ENCODE peak calls at places on chromosomes 5 and 9, in five cellular contexts. I is posterior cingulate gyrus, R is pons, F is HEK293T, E is epithelial cell of prostate. O is an unnamed sample.

GRCh38 chr9:134509306-134509705 is 132.3 kb upstream of the COL5A1 start:
- DNase-seq in I (no peak), R (no peak), F (no peak), E (no peak), O (no peak)

GRCh38 chr9:109968332-109968657 is 188.3 kb downstream of the PALM2AKAP2 start:
- DNase-seq in I (no peak), R (peak), F (no peak), E (no peak), O (no peak)

GRCh38 chr9:132591751-132592314 is 9.4 kb downstream of the BARHL1 start:
- DNase-seq in I (no peak), R (no peak), F (no peak), E (no peak), O (no peak)

GRCh38 chr5:72248352-72249032 is 71.5 kb downstream of the MRPS27 start:
- DNase-seq in I (no peak), R (peak), F (peak), E (no peak), O (peak)

GRCh38 chr9:125494555-125494920 is 212.5 kb downstream of the MAPKAP1 start:
- DNase-seq in I (no peak), R (no peak), F (no peak), E (no peak), O (no peak)

GRCh38 chr9:120265791-120266190 is 314.2 kb downstream of the CDK5RAP2 start:
- DNase-seq in I (no peak), R (no peak), F (no peak), E (no peak), O (peak)

GRCh38 chr9:137411670-137412380 is 11.1 kb downstream of the EXD3 start:
- DNase-seq in I (no peak), R (no peak), F (no peak), E (peak), O (no peak)

GRCh38 chr5:150578781-150579461 is 61.5 kb upstream of the SYNPO start:
- DNase-seq in I (no peak), R (no peak), F (no peak), E (no peak), O (no peak)

GRCh38 chr9:96116275-96117051 is 185.5 kb downstream of the HSD17B3 start:
- DNase-seq in I (peak), R (peak), F (no peak), E (no peak), O (peak)

GRCh38 chr9:101536351-101536750 is 2.7 kb downstream of the RNF20 start:
- DNase-seq in I (no peak), R (no peak), F (no peak), E (no peak), O (no peak)

GRCh38 chr5:78508231-78508765 is 140.3 kb downstream of the LHFPL2 start:
- DNase-seq in I (no peak), R (no peak), F (peak), E (no peak), O (no peak)

O was measured in globus pallidus.